ENCODE peak calls at places on chromosome 22, in six cellular contexts. One of them, this sample, is unnamed.

GRCh38 chr22:42366815-42367581 is 65.2 kb downstream of the NFAM1 start:
- DNase-seq in HCT116: no peak
- DNase-seq in SK-N-SH: no peak
- DNase-seq in K562: no peak
- DNase-seq in HepG2: no peak
- DNase-seq in GM12878: no peak
- DNase-seq in this sample: no peak

GRCh38 chr22:50678218-50678650 is 5.6 kb downstream of the SHANK3 start:
- DNase-seq in HCT116: no peak
- DNase-seq in SK-N-SH: peak
- DNase-seq in K562: no peak
- DNase-seq in HepG2: no peak
- DNase-seq in GM12878: no peak
- DNase-seq in this sample: no peak

GRCh38 chr22:25551396-25551795 is 13.1 kb upstream of the GRK3 start:
- DNase-seq in HCT116: no peak
- DNase-seq in SK-N-SH: no peak
- DNase-seq in K562: no peak
- DNase-seq in HepG2: no peak
- DNase-seq in GM12878: no peak
- DNase-seq in this sample: no peak

GRCh38 chr22:31260474-31260856 is 31.8 kb downstream of the PIK3IP1 start:
- DNase-seq in HCT116: no peak
- DNase-seq in SK-N-SH: no peak
- DNase-seq in K562: no peak
- DNase-seq in HepG2: no peak
- DNase-seq in GM12878: no peak
- DNase-seq in this sample: no peak

GRCh38 chr22:36471341-36471821 is 10.1 kb downstream of the TXN2 start:
- DNase-seq in HCT116: no peak
- DNase-seq in SK-N-SH: no peak
- DNase-seq in K562: no peak
- DNase-seq in HepG2: no peak
- DNase-seq in GM12878: no peak
- DNase-seq in this sample: no peak

GRCh38 chr22:42300286-42301071 is 30.0 kb upstream of the TCF20 start:
- DNase-seq in HCT116: no peak
- DNase-seq in SK-N-SH: no peak
- DNase-seq in K562: peak
- DNase-seq in HepG2: no peak
- DNase-seq in GM12878: no peak
- DNase-seq in this sample: no peak

GRCh38 chr22:33380789-33381530 is 322.8 kb upstream of the SYN3 start:
- DNase-seq in HCT116: no peak
- DNase-seq in SK-N-SH: no peak
- DNase-seq in K562: no peak
- DNase-seq in HepG2: no peak
- DNase-seq in GM12878: peak
- DNase-seq in this sample: no peak

GRCh38 chr22:22082229-22082835 is 99.7 kb upstream of the TOP3B start:
- DNase-seq in HCT116: no peak
- DNase-seq in SK-N-SH: no peak
- DNase-seq in K562: no peak
- DNase-seq in HepG2: no peak
- DNase-seq in GM12878: no peak
- DNase-seq in this sample: no peak

GRCh38 chr22:47213571-47214230 is 451.3 kb downstream of the TBC1D22A start:
- DNase-seq in HCT116: peak
- DNase-seq in SK-N-SH: peak
- DNase-seq in K562: peak
- DNase-seq in HepG2: peak
- DNase-seq in GM12878: no peak
- DNase-seq in this sample: peak

GRCh38 chr22:50437511-50438304 is 37.1 kb downstream of the SBF1 start:
- DNase-seq in HCT116: no peak
- DNase-seq in SK-N-SH: peak
- DNase-seq in K562: no peak
- DNase-seq in HepG2: no peak
- DNase-seq in GM12878: no peak
- DNase-seq in this sample: no peak

GRCh38 chr22:50363411-50364194 is 20.5 kb downstream of the PPP6R2 start:
- DNase-seq in HCT116: no peak
- DNase-seq in SK-N-SH: no peak
- DNase-seq in K562: no peak
- DNase-seq in HepG2: no peak
- DNase-seq in GM12878: no peak
- DNase-seq in this sample: no peak

GRCh38 chr22:19674129-19674928 is 40.0 kb upstream of the SEPTIN5 start:
- DNase-seq in HCT116: no peak
- DNase-seq in SK-N-SH: no peak
- DNase-seq in K562: peak
- DNase-seq in HepG2: no peak
- DNase-seq in GM12878: no peak
- DNase-seq in this sample: no peak

GRCh38 chr22:27844656-27845602 is 43.4 kb upstream of the MN1 start:
- DNase-seq in HCT116: no peak
- DNase-seq in SK-N-SH: no peak
- DNase-seq in K562: no peak
- DNase-seq in HepG2: no peak
- DNase-seq in GM12878: no peak
- DNase-seq in this sample: no peak

GRCh38 chr22:42696331-42696967 is 24.2 kb downstream of the A4GALT start:
- DNase-seq in HCT116: no peak
- DNase-seq in SK-N-SH: no peak
- DNase-seq in K562: no peak
- DNase-seq in HepG2: no peak
- DNase-seq in GM12878: no peak
- DNase-seq in this sample: no peak

GRCh38 chr22:31288496-31289235 is 3.6 kb downstream of the PIK3IP1 start:
- DNase-seq in HCT116: no peak
- DNase-seq in SK-N-SH: no peak
- DNase-seq in K562: no peak
- DNase-seq in HepG2: no peak
- DNase-seq in GM12878: no peak
- DNase-seq in this sample: no peak

GRCh38 chr22:50717709-50718351 is 20.2 kb upstream of the ACR start:
- DNase-seq in HCT116: no peak
- DNase-seq in SK-N-SH: no peak
- DNase-seq in K562: no peak
- DNase-seq in HepG2: no peak
- DNase-seq in GM12878: no peak
- DNase-seq in this sample: no peak

GRCh38 chr22:33568934-33569496 is 351.3 kb downstream of the LARGE1 start:
- DNase-seq in HCT116: no peak
- DNase-seq in SK-N-SH: no peak
- DNase-seq in K562: no peak
- DNase-seq in HepG2: no peak
- DNase-seq in GM12878: no peak
- DNase-seq in this sample: no peak

GRCh38 chr22:45007946-45008852 is 1.6 kb downstream of the PHF21B start:
- DNase-seq in HCT116: no peak
- DNase-seq in SK-N-SH: peak
- DNase-seq in K562: peak
- DNase-seq in HepG2: no peak
- DNase-seq in GM12878: no peak
- DNase-seq in this sample: no peak

GRCh38 chr22:49230194-49230577 is 597.5 kb downstream of the BRD1 start:
- DNase-seq in HCT116: no peak
- DNase-seq in SK-N-SH: no peak
- DNase-seq in K562: peak
- DNase-seq in HepG2: no peak
- DNase-seq in GM12878: no peak
- DNase-seq in this sample: no peak

GRCh38 chr22:50699754-50700386 is 27.2 kb downstream of the SHANK3 start:
- DNase-seq in HCT116: no peak
- DNase-seq in SK-N-SH: no peak
- DNase-seq in K562: peak
- DNase-seq in HepG2: peak
- DNase-seq in GM12878: no peak
- DNase-seq in this sample: no peak

GRCh38 chr22:49934144-49934890 is 15.9 kb downstream of the CRELD2 start:
- DNase-seq in HCT116: no peak
- DNase-seq in SK-N-SH: peak
- DNase-seq in K562: peak
- DNase-seq in HepG2: no peak
- DNase-seq in GM12878: no peak
- DNase-seq in this sample: no peak

GRCh38 chr22:29214232-29214631 is 8.5 kb downstream of the EMID1 start:
- DNase-seq in HCT116: no peak
- DNase-seq in SK-N-SH: peak
- DNase-seq in K562: no peak
- DNase-seq in HepG2: no peak
- DNase-seq in GM12878: no peak
- DNase-seq in this sample: no peak

GRCh38 chr22:29216873-29217666 is 11.4 kb downstream of the EMID1 start:
- DNase-seq in HCT116: no peak
- DNase-seq in SK-N-SH: peak
- DNase-seq in K562: no peak
- DNase-seq in HepG2: peak
- DNase-seq in GM12878: no peak
- DNase-seq in this sample: no peak

GRCh38 chr22:29215012-29215860 is 9.5 kb downstream of the EMID1 start:
- DNase-seq in HCT116: no peak
- DNase-seq in SK-N-SH: peak
- DNase-seq in K562: no peak
- DNase-seq in HepG2: no peak
- DNase-seq in GM12878: no peak
- DNase-seq in this sample: no peak

GRCh38 chr22:29217827-29218757 is 12.4 kb downstream of the EMID1 start:
- DNase-seq in HCT116: no peak
- DNase-seq in SK-N-SH: peak
- DNase-seq in K562: no peak
- DNase-seq in HepG2: no peak
- DNase-seq in GM12878: no peak
- DNase-seq in this sample: no peak

GRCh38 chr22:29216011-29216872 is 10.5 kb downstream of the EMID1 start:
- DNase-seq in HCT116: no peak
- DNase-seq in SK-N-SH: peak
- DNase-seq in K562: no peak
- DNase-seq in HepG2: no peak
- DNase-seq in GM12878: no peak
- DNase-seq in this sample: no peak
- TF ChIP-seq SIN3A in HCT116: no peak
- TF ChIP-seq SIN3A in SK-N-SH: no peak
- TF ChIP-seq SIN3A in K562: no peak
- TF ChIP-seq SIN3A in HepG2: no peak
- TF ChIP-seq SIN3A in GM12878: no peak
- TF ChIP-seq SIN3A in this sample: no peak

DNA sequence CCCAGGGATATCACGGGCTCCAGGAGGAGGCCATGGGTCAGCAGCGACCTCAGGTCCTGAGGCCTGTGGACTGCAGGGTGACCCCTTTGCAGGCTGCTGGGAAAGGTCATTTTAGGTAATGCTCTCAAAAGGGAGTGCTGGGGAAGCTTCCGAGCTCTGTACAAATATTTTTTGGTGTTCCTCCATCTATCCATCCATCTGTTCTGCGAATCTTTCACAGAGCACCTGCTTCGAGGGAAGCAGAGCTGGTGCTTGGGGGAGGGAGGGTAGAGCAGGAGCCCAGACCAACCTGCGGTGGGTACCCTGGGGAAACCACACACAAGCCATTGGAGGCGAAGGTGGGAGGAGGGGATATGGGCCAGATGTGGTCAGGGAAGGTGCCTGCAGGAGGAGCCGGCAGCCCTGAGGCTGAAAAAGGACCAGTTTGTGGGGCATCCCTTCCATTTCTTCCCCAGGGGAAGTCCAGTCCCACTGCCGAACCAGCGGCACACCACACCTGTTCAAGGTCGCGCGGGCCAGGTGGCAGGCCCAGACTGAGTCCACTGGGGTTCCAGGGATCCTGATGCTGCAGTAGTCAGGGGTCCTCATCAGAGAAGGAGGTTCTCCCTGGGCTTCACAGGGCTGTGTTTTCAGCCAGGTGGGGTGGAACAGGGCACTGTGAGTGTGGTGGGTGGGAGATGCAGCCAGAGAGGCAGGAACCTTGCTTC is 13.1 kb downstream of the GNAZ start:
- DNase-seq in HCT116: no peak
- DNase-seq in SK-N-SH: no peak
- DNase-seq in K562: peak
- DNase-seq in HepG2: no peak
- DNase-seq in GM12878: no peak
- DNase-seq in this sample: no peak
- TF ChIP-seq SIN3A in HCT116: no peak
- TF ChIP-seq SIN3A in SK-N-SH: no peak
- TF ChIP-seq SIN3A in K562: no peak
- TF ChIP-seq SIN3A in HepG2: no peak
- TF ChIP-seq SIN3A in GM12878: no peak
- TF ChIP-seq SIN3A in this sample: no peak

GRCh38 chr22:18121436-18122253 is 11.0 kb downstream of the TUBA8 start:
- DNase-seq in HCT116: no peak
- DNase-seq in SK-N-SH: no peak
- DNase-seq in K562: no peak
- DNase-seq in HepG2: peak
- DNase-seq in GM12878: no peak
- DNase-seq in this sample: no peak

GRCh38 chr22:18122254-18122554 is 11.6 kb downstream of the TUBA8 start:
- DNase-seq in HCT116: no peak
- DNase-seq in SK-N-SH: no peak
- DNase-seq in K562: no peak
- DNase-seq in HepG2: no peak
- DNase-seq in GM12878: no peak
- DNase-seq in this sample: no peak

GRCh38 chr22:18118345-18118915 is 7.8 kb downstream of the TUBA8 start:
- DNase-seq in HCT116: no peak
- DNase-seq in SK-N-SH: no peak
- DNase-seq in K562: no peak
- DNase-seq in HepG2: no peak
- DNase-seq in GM12878: no peak
- DNase-seq in this sample: no peak

GRCh38 chr22:18119409-18120110 is 9.0 kb downstream of the TUBA8 start:
- DNase-seq in HCT116: no peak
- DNase-seq in SK-N-SH: no peak
- DNase-seq in K562: no peak
- DNase-seq in HepG2: no peak
- DNase-seq in GM12878: no peak
- DNase-seq in this sample: no peak

DNA sequence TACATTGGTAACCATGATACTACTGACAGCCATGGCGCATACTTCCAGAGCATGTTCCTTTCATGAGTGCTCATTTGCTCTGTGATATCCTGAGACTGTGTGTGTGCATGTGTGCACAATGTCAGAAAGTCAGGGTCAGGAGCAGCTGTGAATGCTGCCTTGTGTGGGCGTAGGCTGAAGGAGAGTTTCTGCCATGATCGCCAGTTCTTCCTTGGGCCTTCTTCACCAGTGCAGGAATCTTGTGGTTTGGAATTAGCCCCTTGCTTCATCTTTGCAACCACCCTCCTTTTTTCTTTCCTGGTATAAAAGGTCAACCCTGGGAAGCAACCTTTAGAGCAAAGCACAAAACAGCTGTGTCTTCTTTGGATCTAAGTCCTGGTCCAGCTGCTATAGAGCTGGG is 10.3 kb downstream of the TUBA8 start:
- DNase-seq in HCT116: no peak
- DNase-seq in SK-N-SH: no peak
- DNase-seq in K562: no peak
- DNase-seq in HepG2: no peak
- DNase-seq in GM12878: no peak
- DNase-seq in this sample: no peak
- TF ChIP-seq SIN3A in HCT116: no peak
- TF ChIP-seq SIN3A in SK-N-SH: no peak
- TF ChIP-seq SIN3A in K562: no peak
- TF ChIP-seq SIN3A in HepG2: no peak
- TF ChIP-seq SIN3A in GM12878: no peak
- TF ChIP-seq SIN3A in this sample: no peak

GRCh38 chr22:46070722-46071450 is 79.4 kb upstream of the PPARA start:
- DNase-seq in HCT116: no peak
- DNase-seq in SK-N-SH: peak
- DNase-seq in K562: no peak
- DNase-seq in HepG2: no peak
- DNase-seq in GM12878: no peak
- DNase-seq in this sample: no peak
- TF ChIP-seq SIN3A in HCT116: peak
- TF ChIP-seq SIN3A in SK-N-SH: no peak
- TF ChIP-seq SIN3A in K562: no peak
- TF ChIP-seq SIN3A in HepG2: no peak
- TF ChIP-seq SIN3A in GM12878: no peak
- TF ChIP-seq SIN3A in this sample: no peak